ENCODE peak calls at places on chromosomes 16 and 17, in nine cellular contexts. U, K, M, D, F, S, T, R and C are unnamed samples.

GRCh38 chr17:10022416-10022815 is 117.3 kb upstream of the RCVRN start:
- DNase-seq in U (no peak), K (peak), M (no peak), D (no peak), F (no peak), S (no peak), T (no peak), R (no peak), C (no peak)

GRCh38 chr16:49700928-49701685 is 154.8 kb downstream of the ZNF423 start:
- DNase-seq in U (no peak), K (no peak), M (no peak), D (no peak), F (peak), S (no peak), T (no peak), R (no peak), C (no peak)

GRCh38 chr16:67447508-67448076 is 16.7 kb downstream of the HSD11B2 start:
- DNase-seq in U (peak), K (peak), M (no peak), D (no peak), F (no peak), S (peak), T (peak), R (peak), C (peak)

GRCh38 chr17:4043862-4044261 is 79.6 kb upstream of the ATP2A3 start:
- DNase-seq in U (no peak), K (no peak), M (no peak), D (no peak), F (no peak), S (peak), T (no peak), R (peak), C (no peak)

GRCh38 chr17:32327911-32328310 is 14.1 kb downstream of the C17orf75 start:
- DNase-seq in U (no peak), K (no peak), M (no peak), D (no peak), F (no peak), S (no peak), T (no peak), R (no peak), C (no peak)

GRCh38 chr16:49548571-49548970 is 175.0 kb downstream of the C16orf78 start:
- DNase-seq in U (no peak), K (no peak), M (no peak), D (no peak), F (no peak), S (no peak), T (no peak), R (no peak), C (no peak)

GRCh38 chr16:86919073-86919472 is 340.7 kb downstream of the FOXL1 start:
- DNase-seq in U (no peak), K (no peak), M (no peak), D (no peak), F (no peak), S (no peak), T (no peak), R (no peak), C (no peak)

GRCh38 chr17:43966276-43966675 is 12.5 kb upstream of the PYY start:
- DNase-seq in U (no peak), K (peak), M (no peak), D (no peak), F (no peak), S (no peak), T (no peak), R (no peak), C (no peak)

GRCh38 chr16:56679078-56679730 is 3.1 kb upstream of the MT1X start:
- DNase-seq in U (no peak), K (no peak), M (no peak), D (no peak), F (no peak), S (no peak), T (no peak), R (no peak), C (no peak)

GRCh38 chr17:15171433-15172047 is 93.6 kb downstream of the PMP22 start:
- DNase-seq in U (peak), K (peak), M (peak), D (peak), F (peak), S (no peak), T (no peak), R (peak), C (no peak)

GRCh38 chr17:8268550-8269298 is 19.6 kb downstream of the PFAS start:
- DNase-seq in U (no peak), K (no peak), M (no peak), D (no peak), F (no peak), S (no peak), T (no peak), R (no peak), C (no peak)

GRCh38 chr17:32609085-32609484 is 122.3 kb downstream of the CDK5R1 start:
- DNase-seq in U (no peak), K (peak), M (no peak), D (peak), F (peak), S (peak), T (peak), R (peak), C (no peak)

GRCh38 chr16:86783626-86784266 is 205.4 kb downstream of the FOXL1 start:
- DNase-seq in U (no peak), K (peak), M (no peak), D (no peak), F (peak), S (no peak), T (no peak), R (no peak), C (no peak)

GRCh38 chr16:4646773-4647660 is 22.4 kb downstream of the MGRN1 start:
- DNase-seq in U (no peak), K (no peak), M (no peak), D (no peak), F (no peak), S (no peak), T (no peak), R (no peak), C (no peak)

GRCh38 chr16:85610059-85610445 is 3.1 kb upstream of the GSE1 start:
- DNase-seq in U (no peak), K (no peak), M (no peak), D (no peak), F (no peak), S (no peak), T (no peak), R (no peak), C (no peak)

GRCh38 chr17:63571632-63572310 is 21.5 kb downstream of the DCAF7 start:
- DNase-seq in U (no peak), K (peak), M (no peak), D (no peak), F (peak), S (no peak), T (no peak), R (no peak), C (no peak)

GRCh38 chr16:11410382-11411058 is 65.3 kb downstream of the RMI2 start:
- DNase-seq in U (no peak), K (no peak), M (no peak), D (no peak), F (no peak), S (no peak), T (no peak), R (no peak), C (no peak)

GRCh38 chr17:42428141-42428944 is 5.3 kb upstream of the CAVIN1 start:
- DNase-seq in U (peak), K (peak), M (peak), D (no peak), F (peak), S (no peak), T (peak), R (peak), C (no peak)

GRCh38 chr17:76641501-76641900 is 2.1 kb downstream of the ST6GALNAC1 start:
- DNase-seq in U (no peak), K (no peak), M (no peak), D (no peak), F (no peak), S (no peak), T (no peak), R (no peak), C (no peak)

GRCh38 chr16:85045077-85045476 is 17.5 kb downstream of the KIAA0513 start:
- DNase-seq in U (no peak), K (no peak), M (no peak), D (no peak), F (no peak), S (no peak), T (no peak), R (no peak), C (no peak)

GRCh38 chr16:84049403-84050060 is 6.9 kb upstream of the SLC38A8 start:
- DNase-seq in U (no peak), K (no peak), M (no peak), D (no peak), F (no peak), S (no peak), T (no peak), R (no peak), C (no peak)

GRCh38 chr17:77810536-77810935 is 148.0 kb upstream of the TNRC6C start:
- DNase-seq in U (no peak), K (peak), M (no peak), D (peak), F (peak), S (no peak), T (no peak), R (no peak), C (no peak)